ENCODE peak calls at places on chromosomes 12 and 14, in eight cellular contexts. K, M, C, L, E, P, X and Z are unnamed samples.

GRCh38 chr14:20247651-20248246 is 8.7 kb downstream of the OR11H4 start:
- DNase-seq in X (no peak), E (no peak), C (no peak), M (no peak), L (peak), K (no peak), P (no peak), Z (no peak)

GRCh38 chr12:124928912-124929530 is 14.6 kb upstream of the UBC start:
- DNase-seq in P (no peak), L (no peak), X (no peak), C (no peak), E (no peak), M (no peak), K (no peak), Z (no peak)

GRCh38 chr12:108338915-108339657 is at the start of gene CMKLR1:
- DNase-seq in E (no peak), C (peak), P (no peak), L (no peak), M (no peak), X (no peak), K (no peak), Z (no peak)

GRCh38 chr12:113127791-113128199 is 7.8 kb downstream of the RASAL1 start:
- DNase-seq in M (no peak), L (no peak), X (no peak), K (no peak), E (no peak), P (no peak), C (no peak), Z (no peak)

GRCh38 chr12:127293507-127294310 is 973.3 kb upstream of the TMEM132C start:
- DNase-seq in L (no peak), X (peak), E (no peak), M (peak), P (peak), C (peak), K (peak), Z (peak)

GRCh38 chr14:64337901-64338615 is 43.9 kb upstream of the ESR2 start:
- DNase-seq in L (peak), C (peak), M (no peak), P (no peak), K (peak), X (peak), E (peak), Z (peak)

GRCh38 chr12:8629486-8630033 is 16.9 kb upstream of the AICDA start:
- DNase-seq in C (peak), M (no peak), P (no peak), L (no peak), E (no peak), K (peak), X (no peak), Z (peak)

GRCh38 chr12:112283541-112283940 is 98.7 kb downstream of the HECTD4 start:
- DNase-seq in C (no peak), X (no peak), L (no peak), M (no peak), E (no peak), P (no peak), K (no peak), Z (no peak)

GRCh38 chr12:127272864-127273263 is 994.1 kb upstream of the TMEM132C start:
- DNase-seq in L (no peak), K (peak), C (peak), E (no peak), M (no peak), P (no peak), X (no peak), Z (no peak)

GRCh38 chr14:88023658-88024187 is 18.8 kb downstream of the GPR65 start:
- DNase-seq in M (no peak), X (peak), C (no peak), E (no peak), P (no peak), L (peak), K (no peak), Z (no peak)

GRCh38 chr12:100986595-100987547 is 192.3 kb downstream of the ANO4 start:
- DNase-seq in P (no peak), E (no peak), X (no peak), M (no peak), L (no peak), C (peak), K (peak), Z (peak)

GRCh38 chr14:68391292-68392014 is 401.4 kb downstream of the ZFP36L1 start:
- DNase-seq in E (no peak), C (peak), X (no peak), L (no peak), K (peak), P (no peak), M (no peak), Z (no peak)

GRCh38 chr14:53306926-53307325 is 153.8 kb upstream of the DDHD1 start:
- DNase-seq in M (peak), E (no peak), C (peak), P (no peak), K (peak), X (no peak), L (peak), Z (peak)

GRCh38 chr12:125889742-125890141 is 824.5 kb downstream of the AACS start:
- DNase-seq in K (no peak), C (no peak), X (no peak), E (no peak), L (no peak), P (no peak), M (peak), Z (no peak)

GRCh38 chr12:42584539-42585174 is 4.9 kb downstream of the PRICKLE1 start:
- DNase-seq in M (no peak), L (no peak), X (no peak), C (no peak), E (no peak), P (no peak), K (no peak), Z (no peak)

GRCh38 chr12:18483723-18484325 is 222.5 kb downstream of the PIK3C2G start:
- DNase-seq in X (no peak), C (no peak), E (no peak), L (no peak), M (no peak), P (no peak), K (no peak), Z (no peak)

GRCh38 chr12:66533767-66534166 is 145.1 kb downstream of the GRIP1 start:
- DNase-seq in P (no peak), E (no peak), X (no peak), K (no peak), C (no peak), L (no peak), M (no peak), Z (no peak)

GRCh38 chr14:68937790-68938514 is 41.1 kb downstream of the ACTN1 start:
- DNase-seq in M (no peak), X (peak), K (no peak), L (no peak), E (no peak), P (no peak), C (no peak), Z (peak)

GRCh38 chr14:52052991-52053390 is 15.9 kb downstream of the NID2 start:
- DNase-seq in M (no peak), K (peak), L (no peak), E (no peak), X (no peak), P (no peak), C (no peak), Z (peak)

GRCh38 chr14:90574640-90575131 is 177.9 kb downstream of the CALM1 start:
- DNase-seq in L (no peak), P (no peak), K (no peak), X (no peak), M (no peak), E (no peak), C (no peak), Z (no peak)

GRCh38 chr12:132558861-132559623 is 51.3 kb downstream of the LRCOL1 start:
- DNase-seq in E (no peak), X (no peak), P (no peak), L (no peak), C (no peak), K (peak), M (no peak), Z (no peak)

GRCh38 chr12:50533203-50533584 is 28.4 kb downstream of the DIP2B start:
- DNase-seq in E (no peak), X (no peak), C (no peak), L (no peak), K (no peak), P (no peak), M (no peak), Z (no peak)

GRCh38 chr12:127429556-127429955 is 837.4 kb upstream of the TMEM132C start:
- DNase-seq in P (no peak), C (no peak), K (no peak), X (no peak), M (no peak), E (no peak), L (no peak), Z (no peak)

GRCh38 chr12:93804392-93805179 is 127.4 kb downstream of the CRADD start:
- DNase-seq in P (no peak), K (no peak), X (no peak), E (no peak), C (peak), M (no peak), L (no peak), Z (no peak)

GRCh38 chr12:55929306-55929791 is 1.6 kb upstream of the DGKA start:
- DNase-seq in M (no peak), K (no peak), X (peak), L (no peak), P (peak), C (no peak), E (no peak), Z (no peak)

GRCh38 chr12:80576641-80577418 is 130.6 kb upstream of the MYF6 start:
- DNase-seq in C (no peak), P (no peak), K (peak), M (no peak), X (no peak), L (no peak), E (no peak), Z (no peak)

GRCh38 chr12:40446385-40446784 is 221.6 kb downstream of the LRRK2 start:
- DNase-seq in X (no peak), P (no peak), L (peak), C (peak), E (no peak), K (peak), M (no peak), Z (peak)

GRCh38 chr12:40473979-40474378 is 218.3 kb upstream of the CNTN1 start:
- DNase-seq in C (no peak), P (no peak), E (no peak), X (no peak), K (no peak), L (no peak), M (no peak), Z (no peak)

GRCh38 chr14:94139006-94139405 is 9.6 kb upstream of the IFI27L2 start:
- DNase-seq in M (no peak), P (no peak), L (no peak), E (no peak), X (no peak), K (no peak), C (no peak), Z (no peak)

GRCh38 chr12:130476451-130476850 is 138.8 kb downstream of the PIWIL1 start:
- DNase-seq in P (no peak), E (no peak), C (no peak), K (no peak), X (no peak), L (no peak), M (no peak), Z (no peak)

GRCh38 chr12:111570090-111570961 is 28.8 kb downstream of the ATXN2 start:
- DNase-seq in C (peak), M (no peak), K (peak), P (no peak), E (peak), X (no peak), L (no peak), Z (peak)

GRCh38 chr14:42855159-42855558 is 1248.5 kb downstream of the LRFN5 start:
- DNase-seq in C (no peak), X (no peak), K (peak), P (no peak), E (no peak), M (no peak), L (no peak), Z (peak)

GRCh38 chr14:104536942-104537612 is 42.5 kb upstream of the C14orf180 start:
- DNase-seq in K (peak), E (no peak), P (no peak), C (peak), X (no peak), M (no peak), L (no peak), Z (peak)

GRCh38 chr12:95615735-95616134 is 64.5 kb upstream of the USP44 start:
- DNase-seq in X (no peak), E (no peak), K (no peak), L (no peak), P (no peak), C (no peak), M (no peak), Z (no peak)